ENCODE peak calls at places on chromosomes 1 and 21, in nine cellular contexts. H, G, U, L, V, I, T, W and Z are unnamed samples. For H3K4me1 and H3K27me3, the result is how much of the 10 kb centered on the place peaks cover.

GRCh38 chr1:112618114-112618720 is 724 bp downstream of the ST7L start:
- DNase-seq in H (peak), G (no peak), U (no peak), L (no peak), V (peak), I (peak), T (no peak), W (no peak), Z (no peak)

GRCh38 chr1:198934901-198935301 is 296.1 kb downstream of the PTPRC start:
- DNase-seq in H (peak), G (no peak), U (no peak), L (no peak), V (no peak), I (peak), T (no peak), W (no peak), Z (peak)

GRCh38 chr1:220983877-220984635 is 104.8 kb downstream of the HLX start:
- DNase-seq in H (no peak), G (no peak), U (no peak), L (no peak), V (no peak), I (no peak), T (peak), W (no peak), Z (no peak)

GRCh38 chr1:155030899-155031298 is 2.7 kb downstream of the DCST2 start:
- DNase-seq in H (no peak), G (no peak), U (no peak), L (no peak), V (no peak), I (no peak), T (no peak), W (no peak), Z (no peak)

GRCh38 chr1:195799016-195799415 is 809.2 kb downstream of the KCNT2 start:
- DNase-seq in H (no peak), G (no peak), U (no peak), L (no peak), V (no peak), I (no peak), T (peak), W (no peak), Z (no peak)

GRCh38 chr1:19477284-19478240 is 7.8 kb downstream of the CAPZB start:
- DNase-seq in H (no peak), G (peak), U (no peak), L (no peak), V (no peak), I (peak), T (no peak), W (no peak), Z (no peak)

GRCh38 chr1:89608627-89609338 is 24.1 kb upstream of the LRRC8C start:
- DNase-seq in H (peak), G (no peak), U (no peak), L (no peak), V (no peak), I (no peak), T (no peak), W (no peak), Z (peak)

GRCh38 chr1:1305300-1306069 is 2.2 kb downstream of the ACAP3 start:
- DNase-seq in H (peak), G (peak), U (no peak), L (peak), V (no peak), I (peak), T (no peak), W (peak), Z (peak)

GRCh38 chr1:50873458-50874187 is 86.4 kb downstream of the FAF1 start:
- DNase-seq in H (peak), G (peak), U (peak), L (peak), V (peak), I (peak), T (peak), W (no peak), Z (peak)

GRCh38 chr1:178412400-178412770 is 84.4 kb downstream of the CLEC20A start:
- DNase-seq in H (no peak), G (no peak), U (no peak), L (no peak), V (no peak), I (no peak), T (no peak), W (no peak), Z (no peak)

GRCh38 chr1:93349231-93350135 is 3.8 kb downstream of the DR1 start:
- DNase-seq in H (peak), G (no peak), U (no peak), L (no peak), V (no peak), I (no peak), T (no peak), W (no peak), Z (no peak)

GRCh38 chr1:64072089-64072835 is 131.2 kb upstream of the UBE2U start:
- DNase-seq in H (peak), G (no peak), U (no peak), L (no peak), V (no peak), I (no peak), T (no peak), W (no peak), Z (no peak)

GRCh38 chr1:54763814-54764131 is 550 bp downstream of the PARS2 start:
- DNase-seq in H (no peak), G (no peak), U (no peak), L (no peak), V (peak), I (no peak), T (no peak), W (no peak), Z (no peak)

GRCh38 chr1:215606564-215607168 is 39.6 kb downstream of the KCTD3 start:
- DNase-seq in H (no peak), G (no peak), U (no peak), L (no peak), V (peak), I (no peak), T (no peak), W (no peak), Z (no peak)

GRCh38 chr1:174017231-174017970 is 4.8 kb downstream of the RC3H1 start:
- DNase-seq in H (no peak), G (no peak), U (no peak), L (no peak), V (no peak), I (no peak), T (no peak), W (no peak), Z (no peak)

GRCh38 chr1:235954306-235955283 is 87.9 kb upstream of the LYST start:
- DNase-seq in H (no peak), G (no peak), U (no peak), L (peak), V (no peak), I (peak), T (no peak), W (no peak), Z (no peak)

GRCh38 chr1:205805082-205805711 is 7.8 kb downstream of the SLC41A1 start:
- DNase-seq in H (peak), G (no peak), U (no peak), L (no peak), V (no peak), I (no peak), T (no peak), W (peak), Z (no peak)

GRCh38 chr1:15584489-15585363 is at the start of gene AGMAT:
- DNase-seq in H (no peak), G (peak), U (peak), L (peak), V (peak), I (peak), T (peak), W (peak), Z (peak)

GRCh38 chr1:1197551-1198422 is 8.6 kb downstream of the TNFRSF18 start:
- DNase-seq in H (no peak), G (peak), U (no peak), L (no peak), V (peak), I (no peak), T (peak), W (peak), Z (no peak)

GRCh38 chr1:165860065-165860464 is 32.7 kb downstream of the UCK2 start:
- DNase-seq in H (no peak), G (no peak), U (no peak), L (no peak), V (no peak), I (peak), T (no peak), W (no peak), Z (no peak)

GRCh38 chr1:172931846-172932245 is 118.9 kb downstream of the TNFSF18 start:
- DNase-seq in H (no peak), G (no peak), U (no peak), L (no peak), V (no peak), I (no peak), T (no peak), W (no peak), Z (no peak)

GRCh38 chr1:60000625-60001024 is 72.9 kb downstream of the C1orf87 start:
- DNase-seq in H (no peak), G (no peak), U (no peak), L (no peak), V (no peak), I (no peak), T (no peak), W (no peak), Z (no peak)

GRCh38 chr1:9294440-9294773 is 1.7 kb downstream of the SPSB1 start:
- DNase-seq in H (peak), G (no peak), U (no peak), L (no peak), V (no peak), I (no peak), T (no peak), W (peak), Z (no peak)

GRCh38 chr1:147605591-147605990 is 64.3 kb downstream of the BCL9 start:
- DNase-seq in H (no peak), G (no peak), U (no peak), L (no peak), V (no peak), I (no peak), T (no peak), W (no peak), Z (no peak)

GRCh38 chr1:150484431-150484830 is 2.8 kb upstream of the TARS2 start:
- DNase-seq in H (peak), G (no peak), U (no peak), L (no peak), V (no peak), I (no peak), T (no peak), W (no peak), Z (no peak)

DNA sequence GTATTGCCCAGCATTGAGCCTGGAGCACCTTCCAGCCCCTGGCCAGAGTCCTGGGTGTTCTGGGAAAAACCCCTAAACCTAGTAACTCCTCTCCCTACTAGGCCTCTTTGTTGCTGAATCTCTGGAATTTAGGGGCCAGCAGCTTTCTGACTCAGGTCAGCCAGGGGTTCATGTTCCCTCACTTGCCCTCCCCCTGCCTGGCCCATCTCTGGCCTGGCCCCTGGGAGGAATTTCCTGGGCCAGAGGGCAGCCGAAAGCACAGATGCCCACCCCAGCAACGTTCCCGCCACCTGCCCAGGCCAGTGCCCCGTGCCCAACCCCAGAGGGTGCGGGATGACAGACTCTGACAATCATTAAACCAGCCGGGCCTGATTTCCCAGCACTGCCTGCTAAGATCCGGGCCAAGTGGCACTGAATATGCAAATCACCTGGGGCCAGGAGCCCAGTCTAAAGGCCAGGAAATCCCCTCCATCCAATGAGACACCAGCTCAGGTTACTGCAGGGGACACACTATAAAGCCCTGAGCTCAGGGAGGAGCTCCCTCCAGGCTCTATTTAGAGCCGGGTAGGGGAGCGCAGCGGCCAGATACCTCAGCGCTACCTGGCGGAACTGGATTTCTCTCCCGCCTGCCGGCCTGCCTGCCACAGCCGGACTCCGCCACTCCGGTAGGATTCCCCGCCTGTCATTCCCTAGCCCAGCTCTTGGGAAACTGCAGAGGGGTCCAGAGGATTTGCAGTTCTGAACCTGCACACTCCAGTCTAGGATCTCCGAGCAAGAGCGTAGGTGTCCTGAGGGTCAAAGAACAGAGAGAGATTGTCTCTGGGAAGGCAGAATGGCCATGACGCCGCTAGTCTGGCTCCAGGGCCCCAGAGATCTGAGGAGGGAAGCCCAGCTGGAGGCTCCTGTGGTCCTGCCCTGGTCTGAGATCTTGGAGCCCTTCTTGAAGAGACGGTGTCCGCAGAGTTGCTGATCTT is at the start of gene ELF3:
- DNase-seq in H (peak), G (no peak), U (peak), L (no peak), V (no peak), I (peak), T (peak), W (no peak), Z (no peak)
- H3K4me1 ChIP-seq in H (under half), G (under half), U (half or more), L (under half), V (under half), I (under half), T (under half), W (under half), Z (under half)

GRCh38 chr1:201369209-201369608 is 8.3 kb downstream of the TNNT2 start:
- DNase-seq in H (no peak), G (peak), U (no peak), L (no peak), V (no peak), I (no peak), T (no peak), W (no peak), Z (no peak)
- H3K27me3 ChIP-seq in H (under half), G (under half), U (under half), L (under half), V (half or more), I (under half), T (under half), W (under half), Z (under half)

DNA sequence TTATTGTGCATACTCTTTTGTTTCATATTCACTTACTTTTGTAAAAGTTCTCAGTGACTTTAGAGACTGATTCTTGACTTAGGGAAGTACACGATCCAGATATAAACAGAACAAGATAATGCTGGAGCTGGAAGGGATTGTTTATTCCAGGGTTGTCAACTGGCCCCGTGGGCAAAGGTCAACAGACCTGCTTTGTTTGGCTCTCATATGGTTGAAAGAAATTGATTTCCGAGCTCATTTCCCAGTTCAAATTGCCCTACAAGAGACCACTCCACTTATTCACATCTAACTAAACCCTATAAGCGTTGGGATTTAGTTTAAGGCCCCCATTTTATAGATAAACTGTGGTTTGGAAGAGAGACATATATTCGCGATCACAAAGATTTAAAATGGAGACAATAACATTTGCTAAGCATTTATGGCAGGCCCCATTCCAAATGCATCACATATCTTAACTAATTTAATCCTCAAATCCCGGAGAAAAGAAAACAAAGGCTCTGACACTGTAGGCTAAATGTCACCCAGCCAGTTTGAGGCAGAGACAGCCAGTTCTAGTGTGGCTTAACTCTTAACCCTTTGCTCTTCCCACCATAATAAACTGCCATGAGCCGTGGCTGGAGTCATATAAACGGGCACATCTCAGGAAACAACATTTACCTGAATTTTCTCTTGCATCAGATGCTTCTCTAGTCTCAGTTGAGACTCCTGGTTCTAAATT is 20.6 kb downstream of the REG4 start:
- DNase-seq in H (no peak), G (no peak), U (no peak), L (no peak), V (no peak), I (peak), T (no peak), W (no peak), Z (no peak)
- H3K4me1 ChIP-seq in H (under half), G (under half), U (under half), L (under half), V (under half), I (under half), T (under half), W (under half), Z (under half)

DNA sequence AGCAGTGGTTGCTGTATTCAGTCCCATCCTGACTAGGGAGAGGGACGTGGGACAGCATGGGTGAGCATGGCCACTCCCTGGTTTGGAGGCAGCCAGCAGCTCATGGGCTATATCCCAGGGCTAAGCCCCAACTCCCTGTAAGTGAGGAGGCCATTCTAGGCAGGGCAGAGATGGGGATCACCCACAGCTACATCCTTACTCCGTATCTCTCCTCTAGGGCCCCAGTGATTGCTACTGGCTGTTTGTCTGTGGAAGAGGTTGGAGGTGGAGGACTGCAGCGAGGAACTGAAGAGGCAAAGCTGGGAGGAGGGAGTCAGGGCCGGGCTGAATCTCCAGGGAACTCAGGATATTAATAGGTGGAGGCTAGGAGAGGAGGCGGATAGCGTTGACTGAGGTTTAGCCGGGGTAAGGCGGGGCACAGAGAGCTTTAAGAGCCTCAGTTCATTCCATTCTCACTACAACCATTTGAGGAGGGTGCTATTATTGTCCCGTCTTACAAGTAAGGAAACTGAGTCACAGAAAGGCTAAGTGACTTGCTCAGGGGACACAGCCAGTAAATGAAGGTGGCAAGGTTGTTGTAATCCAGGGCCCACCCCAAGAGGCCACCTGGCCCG is 6.8 kb downstream of the OLIG2 start:
- DNase-seq in H (no peak), G (no peak), U (no peak), L (no peak), V (no peak), I (no peak), T (no peak), W (no peak), Z (no peak)
- H3K27me3 ChIP-seq in H (half or more), G (half or more), U (under half), L (half or more), V (half or more), I (under half), T (half or more), W (under half), Z (under half)

DNA sequence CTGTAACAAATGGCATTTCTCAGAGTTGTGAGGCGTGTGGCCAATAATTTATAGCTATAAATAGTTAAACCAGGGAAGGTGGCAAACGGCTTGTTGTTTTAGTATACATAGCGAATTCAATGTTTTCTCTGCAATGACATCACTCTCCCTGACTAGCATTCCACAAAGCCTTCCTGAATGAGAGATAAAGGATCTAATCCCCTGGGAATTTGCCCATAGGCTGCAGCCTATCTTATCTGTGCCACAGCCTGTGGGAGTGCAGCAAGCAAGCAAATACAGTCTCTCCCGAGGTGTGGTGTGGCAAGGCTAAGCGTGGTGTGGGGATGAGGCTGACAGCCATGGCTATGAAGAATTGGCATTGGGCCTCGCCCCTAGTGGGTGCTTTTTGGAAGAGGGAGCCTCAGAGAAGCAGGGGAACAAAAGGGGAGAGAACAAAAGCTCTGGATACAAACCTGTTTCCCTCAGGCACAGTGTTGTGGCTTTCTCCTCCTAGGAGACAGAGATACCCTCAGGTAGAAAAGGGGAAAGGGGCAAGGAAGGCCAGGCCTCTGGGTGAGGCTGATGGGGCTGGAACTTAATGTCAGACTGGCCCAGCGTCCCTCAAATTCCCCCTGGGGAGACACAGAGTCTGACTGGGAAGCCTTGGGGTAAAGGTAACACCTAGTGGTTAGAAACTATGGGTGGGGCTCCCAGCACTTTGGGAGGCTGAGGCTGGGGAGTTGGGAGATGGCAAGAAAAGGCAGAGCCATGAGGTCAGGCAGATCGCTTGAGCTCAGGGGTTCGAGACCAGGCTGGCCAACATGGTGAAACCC is 8.9 kb downstream of the TAGLN2 start:
- DNase-seq in H (peak), G (no peak), U (peak), L (no peak), V (peak), I (peak), T (peak), W (peak), Z (no peak)
- H3K4me1 ChIP-seq in H (half or more), G (under half), U (half or more), L (half or more), V (under half), I (under half), T (under half), W (under half), Z (under half)

DNA sequence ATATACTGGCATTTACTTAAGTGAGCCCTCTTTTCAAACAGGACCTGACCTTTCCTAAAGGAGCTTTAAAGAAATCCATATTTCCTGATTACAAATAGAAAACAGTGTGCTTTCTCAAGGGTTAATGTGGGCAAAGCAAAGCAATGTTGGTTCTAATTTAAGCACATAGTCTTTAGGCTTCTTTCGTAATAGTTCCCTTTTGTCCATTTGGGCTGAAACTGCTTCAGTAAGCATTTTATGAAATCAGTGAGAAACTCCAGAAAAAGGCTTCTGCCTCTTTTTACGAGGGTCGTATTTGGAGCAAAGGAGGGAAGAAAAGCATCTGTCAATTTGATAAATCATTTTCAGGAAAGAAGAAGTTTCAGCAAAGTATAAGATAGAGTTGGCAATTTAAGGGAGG is 331.2 kb downstream of the KIF26B start:
- DNase-seq in H (no peak), G (no peak), U (no peak), L (no peak), V (no peak), I (no peak), T (no peak), W (no peak), Z (no peak)
- H3K27me3 ChIP-seq in H (under half), G (under half), U (under half), L (under half), V (under half), I (under half), T (under half), W (under half), Z (under half)

GRCh38 chr1:17696417-17697301 is 58.5 kb upstream of the ACTL8 start:
- DNase-seq in H (peak), G (no peak), U (no peak), L (no peak), V (no peak), I (peak), T (peak), W (no peak), Z (no peak)
- H3K4me1 ChIP-seq in H (under half), G (under half), U (under half), L (under half), V (under half), I (under half), T (under half), W (under half), Z (under half)